ENCODE peak calls at places on chromosomes 13 and 19, in five cellular contexts. One of them, this sample, is unnamed.

GRCh38 chr19:38055040-38055439 is 148.0 kb downstream of the SIPA1L3 start:
- DNase-seq in psoas muscle: no peak
- DNase-seq in SK-N-SH: no peak
- DNase-seq in HepG2: no peak
- DNase-seq in CD8-positive, alpha-beta memory T cell: no peak
- DNase-seq in this sample: no peak

GRCh38 chr19:33691736-33692135 is 70.0 kb downstream of the CHST8 start:
- DNase-seq in psoas muscle: no peak
- DNase-seq in SK-N-SH: no peak
- DNase-seq in HepG2: no peak
- DNase-seq in CD8-positive, alpha-beta memory T cell: no peak
- DNase-seq in this sample: no peak

GRCh38 chr13:40922437-40923040 is 96.6 kb downstream of the ELF1 start:
- DNase-seq in psoas muscle: no peak
- DNase-seq in SK-N-SH: no peak
- DNase-seq in HepG2: peak; percentile 10
- DNase-seq in CD8-positive, alpha-beta memory T cell: no peak
- DNase-seq in this sample: no peak

GRCh38 chr13:106998664-106999063 is 430.7 kb upstream of the ARGLU1 start:
- DNase-seq in psoas muscle: no peak
- DNase-seq in SK-N-SH: peak; percentile 17
- DNase-seq in HepG2: no peak
- DNase-seq in CD8-positive, alpha-beta memory T cell: no peak
- DNase-seq in this sample: no peak

GRCh38 chr13:21011378-21011777 is 50.0 kb downstream of the LATS2 start:
- DNase-seq in psoas muscle: no peak
- DNase-seq in SK-N-SH: no peak
- DNase-seq in HepG2: no peak
- DNase-seq in CD8-positive, alpha-beta memory T cell: no peak
- DNase-seq in this sample: no peak

GRCh38 chr13:104577029-104577820 is 1511.0 kb upstream of the SLC10A2 start:
- DNase-seq in psoas muscle: no peak
- DNase-seq in SK-N-SH: no peak
- DNase-seq in HepG2: no peak
- DNase-seq in CD8-positive, alpha-beta memory T cell: no peak
- DNase-seq in this sample: no peak

GRCh38 chr19:7862413-7862951 is 11.7 kb downstream of the PRR36 start:
- DNase-seq in psoas muscle: peak; percentile 72
- DNase-seq in SK-N-SH: peak; percentile 99
- DNase-seq in HepG2: no peak
- DNase-seq in CD8-positive, alpha-beta memory T cell: peak; percentile 58
- DNase-seq in this sample: no peak

GRCh38 chr19:14575428-14575980 is 3.6 kb upstream of the NDUFB7 start:
- DNase-seq in psoas muscle: peak; percentile 3
- DNase-seq in SK-N-SH: no peak
- DNase-seq in HepG2: no peak
- DNase-seq in CD8-positive, alpha-beta memory T cell: no peak
- DNase-seq in this sample: no peak

GRCh38 chr13:59345316-59345715 is 818.4 kb downstream of the DIAPH3 start:
- DNase-seq in psoas muscle: no peak
- DNase-seq in SK-N-SH: no peak
- DNase-seq in HepG2: no peak
- DNase-seq in CD8-positive, alpha-beta memory T cell: no peak
- DNase-seq in this sample: peak; percentile 82

GRCh38 chr13:113129480-113129879 is 6.9 kb downstream of the F10 start:
- DNase-seq in psoas muscle: no peak
- DNase-seq in SK-N-SH: no peak
- DNase-seq in HepG2: no peak
- DNase-seq in CD8-positive, alpha-beta memory T cell: no peak
- DNase-seq in this sample: no peak

GRCh38 chr19:58558066-58558622 is at the start of gene UBE2M:
- DNase-seq in psoas muscle: peak; percentile 84
- DNase-seq in SK-N-SH: no peak
- DNase-seq in HepG2: no peak
- DNase-seq in CD8-positive, alpha-beta memory T cell: peak; percentile 56
- DNase-seq in this sample: peak; percentile 68

GRCh38 chr13:112219753-112220152 is 152.8 kb downstream of the SOX1 start:
- DNase-seq in psoas muscle: no peak
- DNase-seq in SK-N-SH: no peak
- DNase-seq in HepG2: no peak
- DNase-seq in CD8-positive, alpha-beta memory T cell: no peak
- DNase-seq in this sample: no peak

GRCh38 chr13:43036386-43037220 is 13.2 kb downstream of the DNAJC15 start:
- DNase-seq in psoas muscle: no peak
- DNase-seq in SK-N-SH: no peak
- DNase-seq in HepG2: no peak
- DNase-seq in CD8-positive, alpha-beta memory T cell: no peak
- DNase-seq in this sample: no peak

GRCh38 chr19:35522745-35523327 is 5.3 kb downstream of the SBSN start:
- DNase-seq in psoas muscle: no peak
- DNase-seq in SK-N-SH: no peak
- DNase-seq in HepG2: no peak
- DNase-seq in CD8-positive, alpha-beta memory T cell: no peak
- DNase-seq in this sample: no peak

GRCh38 chr13:38607136-38607535 is 79.7 kb upstream of the FREM2 start:
- DNase-seq in psoas muscle: no peak
- DNase-seq in SK-N-SH: no peak
- DNase-seq in HepG2: no peak
- DNase-seq in CD8-positive, alpha-beta memory T cell: no peak
- DNase-seq in this sample: no peak

GRCh38 chr13:35712907-35713685 is 236.6 kb upstream of the MAB21L1 start:
- DNase-seq in psoas muscle: no peak
- DNase-seq in SK-N-SH: peak; percentile 47
- DNase-seq in HepG2: no peak
- DNase-seq in CD8-positive, alpha-beta memory T cell: no peak
- DNase-seq in this sample: no peak

GRCh38 chr13:38223093-38223492 is 126.6 kb upstream of the UFM1 start:
- DNase-seq in psoas muscle: no peak
- DNase-seq in SK-N-SH: no peak
- DNase-seq in HepG2: peak; percentile 1
- DNase-seq in CD8-positive, alpha-beta memory T cell: no peak
- DNase-seq in this sample: no peak

GRCh38 chr19:2123682-2124387 is 27.1 kb downstream of the IZUMO4 start:
- DNase-seq in psoas muscle: peak; percentile 47
- DNase-seq in SK-N-SH: no peak
- DNase-seq in HepG2: no peak
- DNase-seq in CD8-positive, alpha-beta memory T cell: no peak
- DNase-seq in this sample: no peak

GRCh38 chr13:114263590-114263989 is 17.8 kb upstream of the UPF3A start:
- DNase-seq in psoas muscle: no peak
- DNase-seq in SK-N-SH: no peak
- DNase-seq in HepG2: no peak
- DNase-seq in CD8-positive, alpha-beta memory T cell: peak; percentile 7
- DNase-seq in this sample: no peak

GRCh38 chr13:50357586-50358118 is 342.4 kb downstream of the KCNRG start:
- DNase-seq in psoas muscle: no peak
- DNase-seq in SK-N-SH: no peak
- DNase-seq in HepG2: no peak
- DNase-seq in CD8-positive, alpha-beta memory T cell: no peak
- DNase-seq in this sample: no peak

GRCh38 chr19:51139299-51140018 is 2.6 kb upstream of the SIGLEC7 start:
- DNase-seq in psoas muscle: no peak
- DNase-seq in SK-N-SH: no peak
- DNase-seq in HepG2: no peak
- DNase-seq in CD8-positive, alpha-beta memory T cell: no peak
- DNase-seq in this sample: no peak

GRCh38 chr13:101049166-101049850 is 367.0 kb downstream of the NALCN start:
- DNase-seq in psoas muscle: no peak
- DNase-seq in SK-N-SH: no peak
- DNase-seq in HepG2: no peak
- DNase-seq in CD8-positive, alpha-beta memory T cell: no peak
- DNase-seq in this sample: no peak

GRCh38 chr13:24183741-24184182 is 23.2 kb downstream of the SPATA13 start:
- DNase-seq in psoas muscle: no peak
- DNase-seq in SK-N-SH: no peak
- DNase-seq in HepG2: peak; percentile 85
- DNase-seq in CD8-positive, alpha-beta memory T cell: no peak
- DNase-seq in this sample: no peak

GRCh38 chr19:1223018-1223855 is 14.6 kb downstream of the CBARP start:
- DNase-seq in psoas muscle: peak; percentile 82
- DNase-seq in SK-N-SH: peak; percentile 76
- DNase-seq in HepG2: no peak
- DNase-seq in CD8-positive, alpha-beta memory T cell: no peak
- DNase-seq in this sample: no peak

GRCh38 chr19:53041366-53041765 is 3.2 kb upstream of the ERVV-2 start:
- DNase-seq in psoas muscle: no peak
- DNase-seq in SK-N-SH: no peak
- DNase-seq in HepG2: no peak
- DNase-seq in CD8-positive, alpha-beta memory T cell: no peak
- DNase-seq in this sample: no peak

GRCh38 chr13:31747966-31748365 is 8.6 kb downstream of the RXFP2 start:
- DNase-seq in psoas muscle: no peak
- DNase-seq in SK-N-SH: no peak
- DNase-seq in HepG2: no peak
- DNase-seq in CD8-positive, alpha-beta memory T cell: no peak
- DNase-seq in this sample: no peak

GRCh38 chr13:31755803-31756212 is 16.5 kb downstream of the RXFP2 start:
- DNase-seq in psoas muscle: no peak
- DNase-seq in SK-N-SH: no peak
- DNase-seq in HepG2: no peak
- DNase-seq in CD8-positive, alpha-beta memory T cell: no peak
- DNase-seq in this sample: no peak

GRCh38 chr13:31755211-31755610 is 15.9 kb downstream of the RXFP2 start:
- DNase-seq in psoas muscle: no peak
- DNase-seq in SK-N-SH: no peak
- DNase-seq in HepG2: no peak
- DNase-seq in CD8-positive, alpha-beta memory T cell: no peak
- DNase-seq in this sample: no peak

GRCh38 chr13:31747271-31747670 is 7.9 kb downstream of the RXFP2 start:
- DNase-seq in psoas muscle: no peak
- DNase-seq in SK-N-SH: no peak
- DNase-seq in HepG2: no peak
- DNase-seq in CD8-positive, alpha-beta memory T cell: no peak
- DNase-seq in this sample: no peak

GRCh38 chr13:31749929-31750328 is 10.6 kb downstream of the RXFP2 start:
- DNase-seq in psoas muscle: no peak
- DNase-seq in SK-N-SH: no peak
- DNase-seq in HepG2: no peak
- DNase-seq in CD8-positive, alpha-beta memory T cell: no peak
- DNase-seq in this sample: no peak
- H3K27ac ChIP-seq in psoas muscle: no peak overlapping the region
- H3K27ac ChIP-seq in SK-N-SH: no peak overlapping the region
- H3K27ac ChIP-seq in HepG2: no peak overlapping the region
- H3K27ac ChIP-seq in CD8-positive, alpha-beta memory T cell: no peak overlapping the region
- H3K27ac ChIP-seq in this sample: no peak overlapping the region

GRCh38 chr19:46718157-46718933 is 1.4 kb upstream of the PRKD2 start:
- DNase-seq in psoas muscle: no peak
- DNase-seq in SK-N-SH: no peak
- DNase-seq in HepG2: no peak
- DNase-seq in CD8-positive, alpha-beta memory T cell: peak; percentile 42
- DNase-seq in this sample: no peak
- H3K4me1 ChIP-seq in psoas muscle: peaks cover 18% of the 10 kb centered on the region
- H3K4me1 ChIP-seq in SK-N-SH: no peaks in the 10 kb centered on the region
- H3K4me1 ChIP-seq in HepG2: peaks cover 27% of the 10 kb centered on the region
- H3K4me1 ChIP-seq in CD8-positive, alpha-beta memory T cell: peaks cover 33% of the 10 kb centered on the region
- H3K4me1 ChIP-seq in this sample: no peaks in the 10 kb centered on the region

DNA sequence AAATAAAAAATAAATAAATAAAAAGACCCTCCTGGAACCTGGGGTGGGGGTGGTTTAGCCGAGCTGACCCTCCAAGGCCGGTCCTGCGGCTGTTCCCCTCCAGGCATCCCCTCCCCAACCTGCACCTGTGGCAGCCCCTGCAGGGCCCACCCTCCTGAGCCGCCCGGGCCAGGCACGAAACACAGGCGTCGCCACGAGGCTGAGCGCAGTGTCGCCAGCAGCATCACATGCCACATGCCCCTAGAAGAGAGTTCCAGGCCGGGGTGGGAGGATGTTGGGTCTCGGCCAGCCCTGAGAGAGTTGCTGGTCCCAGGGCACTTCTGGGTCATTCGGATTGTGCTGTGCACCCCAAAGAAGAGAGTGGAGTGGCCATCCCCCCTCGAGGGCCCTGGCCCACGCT is 82.0 kb downstream of the KDM4B start:
- DNase-seq in psoas muscle: no peak
- DNase-seq in SK-N-SH: no peak
- DNase-seq in HepG2: no peak
- DNase-seq in CD8-positive, alpha-beta memory T cell: no peak
- DNase-seq in this sample: no peak
- H3K4me3 ChIP-seq in psoas muscle: no peak overlapping the region
- H3K4me3 ChIP-seq in SK-N-SH: no peak overlapping the region
- H3K4me3 ChIP-seq in HepG2: no peak overlapping the region
- H3K4me3 ChIP-seq in CD8-positive, alpha-beta memory T cell: no peak overlapping the region
- H3K4me3 ChIP-seq in this sample: no peak overlapping the region

GRCh38 chr19:55251296-55252081 is 7.3 kb downstream of the PPP6R1 start:
- DNase-seq in psoas muscle: peak; percentile 32
- DNase-seq in SK-N-SH: peak; percentile 9
- DNase-seq in HepG2: no peak
- DNase-seq in CD8-positive, alpha-beta memory T cell: peak; percentile 43
- DNase-seq in this sample: no peak
- H3K27ac ChIP-seq in psoas muscle: no peak overlapping the region
- H3K27ac ChIP-seq in SK-N-SH: no peak overlapping the region
- H3K27ac ChIP-seq in HepG2: no peak overlapping the region
- H3K27ac ChIP-seq in CD8-positive, alpha-beta memory T cell: peak overlapping the region; percentile 28
- H3K27ac ChIP-seq in this sample: peak overlapping the region; percentile 56

DNA sequence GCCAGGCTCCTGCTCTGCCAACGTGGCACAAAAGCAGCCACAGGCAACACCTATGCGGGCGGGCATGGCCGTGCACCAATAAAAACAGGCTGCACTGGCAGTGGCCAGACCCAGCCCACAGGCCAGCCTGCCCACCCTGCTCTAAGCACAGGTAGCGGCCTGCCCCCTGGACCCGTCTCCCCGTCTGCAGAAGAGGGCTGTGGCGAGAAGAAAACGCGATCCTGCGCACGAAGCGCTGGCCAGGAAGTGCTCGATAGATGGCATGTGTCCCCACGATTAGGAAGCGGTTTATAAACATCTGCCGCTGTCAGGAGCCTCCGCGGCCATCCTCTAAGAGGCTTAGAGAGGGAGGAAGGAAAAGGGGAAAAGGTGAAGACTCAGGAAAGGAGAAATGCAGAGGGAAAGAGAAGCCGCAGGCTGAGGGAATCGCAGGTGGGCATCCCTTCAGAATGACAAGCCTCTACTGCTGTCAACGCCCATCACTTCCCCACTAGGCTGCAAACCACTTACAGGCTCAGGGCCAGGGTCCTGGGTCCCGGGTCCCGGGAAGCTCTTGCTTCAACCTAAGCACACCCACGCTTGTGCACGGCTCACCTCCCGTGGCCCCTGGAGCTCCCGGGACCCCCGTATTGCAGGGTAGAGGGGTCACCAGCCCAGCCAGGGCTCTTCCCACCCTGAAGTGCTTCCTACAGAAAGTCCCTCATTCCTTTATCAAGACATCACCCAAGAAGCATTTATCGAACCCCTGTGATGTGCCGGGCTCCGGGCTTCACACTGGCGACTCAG is 10.5 kb downstream of the MLLT1 start:
- DNase-seq in psoas muscle: no peak
- DNase-seq in SK-N-SH: no peak
- DNase-seq in HepG2: no peak
- DNase-seq in CD8-positive, alpha-beta memory T cell: no peak
- DNase-seq in this sample: no peak
- H3K4me1 ChIP-seq in psoas muscle: peaks cover 50% of the 10 kb centered on the region
- H3K4me1 ChIP-seq in SK-N-SH: peaks cover 31% of the 10 kb centered on the region
- H3K4me1 ChIP-seq in HepG2: peaks cover 55% of the 10 kb centered on the region
- H3K4me1 ChIP-seq in CD8-positive, alpha-beta memory T cell: no peaks in the 10 kb centered on the region
- H3K4me1 ChIP-seq in this sample: peaks cover 62% of the 10 kb centered on the region

GRCh38 chr19:17711851-17712250 is 7.4 kb upstream of the MAP1S start:
- DNase-seq in psoas muscle: no peak
- DNase-seq in SK-N-SH: no peak
- DNase-seq in HepG2: no peak
- DNase-seq in CD8-positive, alpha-beta memory T cell: no peak
- DNase-seq in this sample: no peak
- H3K4me3 ChIP-seq in psoas muscle: no peak overlapping the region
- H3K4me3 ChIP-seq in SK-N-SH: no peak overlapping the region
- H3K4me3 ChIP-seq in HepG2: no peak overlapping the region
- H3K4me3 ChIP-seq in CD8-positive, alpha-beta memory T cell: no peak overlapping the region
- H3K4me3 ChIP-seq in this sample: no peak overlapping the region

This sample was measured in right atrium auricular region.